ENCODE peak calls at places on chromosome 1, in ten cellular contexts. One of them, this sample, is unnamed.

GRCh38 chr1:23722652-23723051 is 20.6 kb upstream of the ELOA start:
- DNase-seq in activated CD8-positive, alpha-beta T cell treated with anti-CD3 and anti-CD28 coated beads, Interleukin-2, amount 10 ng/mL, durations not matched to agents 7 days and 5 days: no peak
- DNase-seq in left ventricle myocardium inferior: no peak
- DNase-seq in T-helper 9 cell: no peak
- DNase-seq in AG08395: no peak
- DNase-seq in iPS-NIHi11: no peak
- DNase-seq in WTC11: no peak
- DNase-seq in central memory CD4-positive, alpha-beta T cell: no peak
- DNase-seq in NCI-H446 treated with DMSO at 0.1 percent for 48 hours: no peak
- DNase-seq in stimulated activated CD8-positive, alpha-beta memory T cell treated with anti-CD3 and anti-CD28 coated beads, Interleukin-7, amount 100 ng/mL, for 48 hours: no peak
- DNase-seq in this sample: no peak

GRCh38 chr1:110339427-110340206 is 440 bp downstream of the RBM15 start:
- DNase-seq in AG08395: peak; percentile 25
- DNase-seq in iPS-NIHi11: peak; percentile 64
- DNase-seq in WTC11: peak; percentile 50
- DNase-seq in T-helper 9 cell: peak; percentile 47
- DNase-seq in left ventricle myocardium inferior: peak; percentile 43
- DNase-seq in activated CD8-positive, alpha-beta T cell treated with anti-CD3 and anti-CD28 coated beads, Interleukin-2, amount 10 ng/mL, durations not matched to agents 7 days and 5 days: peak; percentile 71
- DNase-seq in central memory CD4-positive, alpha-beta T cell: no peak
- DNase-seq in stimulated activated CD8-positive, alpha-beta memory T cell treated with anti-CD3 and anti-CD28 coated beads, Interleukin-7, amount 100 ng/mL, for 48 hours: peak; percentile 19
- DNase-seq in NCI-H446 treated with DMSO at 0.1 percent for 48 hours: peak; percentile 7
- DNase-seq in this sample: no peak

GRCh38 chr1:25054526-25054925 is 124.5 kb upstream of the RUNX3 start:
- DNase-seq in activated CD8-positive, alpha-beta T cell treated with anti-CD3 and anti-CD28 coated beads, Interleukin-2, amount 10 ng/mL, durations not matched to agents 7 days and 5 days: no peak
- DNase-seq in central memory CD4-positive, alpha-beta T cell: no peak
- DNase-seq in stimulated activated CD8-positive, alpha-beta memory T cell treated with anti-CD3 and anti-CD28 coated beads, Interleukin-7, amount 100 ng/mL, for 48 hours: no peak
- DNase-seq in NCI-H446 treated with DMSO at 0.1 percent for 48 hours: no peak
- DNase-seq in left ventricle myocardium inferior: no peak
- DNase-seq in AG08395: no peak
- DNase-seq in WTC11: no peak
- DNase-seq in T-helper 9 cell: no peak
- DNase-seq in iPS-NIHi11: no peak
- DNase-seq in this sample: no peak

GRCh38 chr1:172585348-172585747 is 52.4 kb downstream of the SUCO start:
- DNase-seq in activated CD8-positive, alpha-beta T cell treated with anti-CD3 and anti-CD28 coated beads, Interleukin-2, amount 10 ng/mL, durations not matched to agents 7 days and 5 days: no peak
- DNase-seq in NCI-H446 treated with DMSO at 0.1 percent for 48 hours: no peak
- DNase-seq in T-helper 9 cell: no peak
- DNase-seq in central memory CD4-positive, alpha-beta T cell: no peak
- DNase-seq in WTC11: no peak
- DNase-seq in AG08395: peak; percentile 18
- DNase-seq in iPS-NIHi11: no peak
- DNase-seq in left ventricle myocardium inferior: no peak
- DNase-seq in stimulated activated CD8-positive, alpha-beta memory T cell treated with anti-CD3 and anti-CD28 coated beads, Interleukin-7, amount 100 ng/mL, for 48 hours: no peak
- DNase-seq in this sample: no peak

GRCh38 chr1:225617479-225617878 is 35.4 kb downstream of the ENAH start:
- DNase-seq in left ventricle myocardium inferior: no peak
- DNase-seq in central memory CD4-positive, alpha-beta T cell: no peak
- DNase-seq in iPS-NIHi11: no peak
- DNase-seq in AG08395: no peak
- DNase-seq in NCI-H446 treated with DMSO at 0.1 percent for 48 hours: no peak
- DNase-seq in activated CD8-positive, alpha-beta T cell treated with anti-CD3 and anti-CD28 coated beads, Interleukin-2, amount 10 ng/mL, durations not matched to agents 7 days and 5 days: no peak
- DNase-seq in T-helper 9 cell: no peak
- DNase-seq in WTC11: no peak
- DNase-seq in stimulated activated CD8-positive, alpha-beta memory T cell treated with anti-CD3 and anti-CD28 coated beads, Interleukin-7, amount 100 ng/mL, for 48 hours: no peak
- DNase-seq in this sample: no peak

GRCh38 chr1:212367474-212368072 is 47.1 kb downstream of the PACC1 start:
- DNase-seq in AG08395: no peak
- DNase-seq in central memory CD4-positive, alpha-beta T cell: no peak
- DNase-seq in activated CD8-positive, alpha-beta T cell treated with anti-CD3 and anti-CD28 coated beads, Interleukin-2, amount 10 ng/mL, durations not matched to agents 7 days and 5 days: no peak
- DNase-seq in NCI-H446 treated with DMSO at 0.1 percent for 48 hours: no peak
- DNase-seq in T-helper 9 cell: no peak
- DNase-seq in stimulated activated CD8-positive, alpha-beta memory T cell treated with anti-CD3 and anti-CD28 coated beads, Interleukin-7, amount 100 ng/mL, for 48 hours: no peak
- DNase-seq in WTC11: no peak
- DNase-seq in left ventricle myocardium inferior: no peak
- DNase-seq in iPS-NIHi11: no peak
- DNase-seq in this sample: no peak

GRCh38 chr1:226172589-226172988 is 14.0 kb downstream of the ACBD3 start:
- DNase-seq in AG08395: no peak
- DNase-seq in NCI-H446 treated with DMSO at 0.1 percent for 48 hours: no peak
- DNase-seq in left ventricle myocardium inferior: no peak
- DNase-seq in T-helper 9 cell: no peak
- DNase-seq in activated CD8-positive, alpha-beta T cell treated with anti-CD3 and anti-CD28 coated beads, Interleukin-2, amount 10 ng/mL, durations not matched to agents 7 days and 5 days: no peak
- DNase-seq in stimulated activated CD8-positive, alpha-beta memory T cell treated with anti-CD3 and anti-CD28 coated beads, Interleukin-7, amount 100 ng/mL, for 48 hours: no peak
- DNase-seq in central memory CD4-positive, alpha-beta T cell: no peak
- DNase-seq in iPS-NIHi11: no peak
- DNase-seq in WTC11: no peak
- DNase-seq in this sample: no peak

GRCh38 chr1:162530318-162530984 is 31.1 kb upstream of the UAP1 start:
- DNase-seq in activated CD8-positive, alpha-beta T cell treated with anti-CD3 and anti-CD28 coated beads, Interleukin-2, amount 10 ng/mL, durations not matched to agents 7 days and 5 days: no peak
- DNase-seq in iPS-NIHi11: peak; percentile 53
- DNase-seq in central memory CD4-positive, alpha-beta T cell: no peak
- DNase-seq in stimulated activated CD8-positive, alpha-beta memory T cell treated with anti-CD3 and anti-CD28 coated beads, Interleukin-7, amount 100 ng/mL, for 48 hours: no peak
- DNase-seq in AG08395: no peak
- DNase-seq in WTC11: peak; percentile 55
- DNase-seq in T-helper 9 cell: no peak
- DNase-seq in left ventricle myocardium inferior: no peak
- DNase-seq in NCI-H446 treated with DMSO at 0.1 percent for 48 hours: no peak
- DNase-seq in this sample: no peak

GRCh38 chr1:156431366-156432108 is 62.5 kb downstream of the RHBG start:
- DNase-seq in T-helper 9 cell: no peak
- DNase-seq in stimulated activated CD8-positive, alpha-beta memory T cell treated with anti-CD3 and anti-CD28 coated beads, Interleukin-7, amount 100 ng/mL, for 48 hours: no peak
- DNase-seq in WTC11: no peak
- DNase-seq in left ventricle myocardium inferior: no peak
- DNase-seq in activated CD8-positive, alpha-beta T cell treated with anti-CD3 and anti-CD28 coated beads, Interleukin-2, amount 10 ng/mL, durations not matched to agents 7 days and 5 days: no peak
- DNase-seq in central memory CD4-positive, alpha-beta T cell: no peak
- DNase-seq in iPS-NIHi11: no peak
- DNase-seq in AG08395: no peak
- DNase-seq in NCI-H446 treated with DMSO at 0.1 percent for 48 hours: no peak
- DNase-seq in this sample: no peak

GRCh38 chr1:57894315-57894714 is 470.5 kb upstream of the DAB1 start:
- DNase-seq in central memory CD4-positive, alpha-beta T cell: no peak
- DNase-seq in AG08395: no peak
- DNase-seq in NCI-H446 treated with DMSO at 0.1 percent for 48 hours: no peak
- DNase-seq in stimulated activated CD8-positive, alpha-beta memory T cell treated with anti-CD3 and anti-CD28 coated beads, Interleukin-7, amount 100 ng/mL, for 48 hours: no peak
- DNase-seq in WTC11: no peak
- DNase-seq in left ventricle myocardium inferior: no peak
- DNase-seq in activated CD8-positive, alpha-beta T cell treated with anti-CD3 and anti-CD28 coated beads, Interleukin-2, amount 10 ng/mL, durations not matched to agents 7 days and 5 days: no peak
- DNase-seq in T-helper 9 cell: no peak
- DNase-seq in iPS-NIHi11: no peak
- DNase-seq in this sample: no peak

GRCh38 chr1:149849246-149849946 is 50.0 kb upstream of the BOLA1 start:
- DNase-seq in central memory CD4-positive, alpha-beta T cell: no peak
- DNase-seq in NCI-H446 treated with DMSO at 0.1 percent for 48 hours: no peak
- DNase-seq in activated CD8-positive, alpha-beta T cell treated with anti-CD3 and anti-CD28 coated beads, Interleukin-2, amount 10 ng/mL, durations not matched to agents 7 days and 5 days: peak; percentile 23
- DNase-seq in stimulated activated CD8-positive, alpha-beta memory T cell treated with anti-CD3 and anti-CD28 coated beads, Interleukin-7, amount 100 ng/mL, for 48 hours: no peak
- DNase-seq in WTC11: no peak
- DNase-seq in T-helper 9 cell: no peak
- DNase-seq in AG08395: no peak
- DNase-seq in left ventricle myocardium inferior: no peak
- DNase-seq in iPS-NIHi11: no peak
- DNase-seq in this sample: no peak

This sample was measured in NCI-H510A.